ENCODE peak calls at places on chromosomes 13 and 19, in six cellular contexts. One of them, this sample, is unnamed.
A peak's percentile ranks its signal among the peaks of the same experiment; 100 is the strongest.

GRCh38 chr13:44196186-44196751 is 177.4 kb upstream of the SERP2 start:
- DNase-seq in neural progenitor cell: no peak
- DNase-seq in PC-3: peak; percentile 52
- DNase-seq in SJSA1: no peak
- DNase-seq in sigmoid colon: no peak
- DNase-seq in body of pancreas: no peak
- DNase-seq in this sample: no peak

GRCh38 chr19:8352134-8352827 is 9.2 kb upstream of the KANK3 start:
- DNase-seq in neural progenitor cell: peak; percentile 50
- DNase-seq in PC-3: no peak
- DNase-seq in SJSA1: no peak
- DNase-seq in sigmoid colon: no peak
- DNase-seq in body of pancreas: no peak
- DNase-seq in this sample: no peak

GRCh38 chr13:71865858-71866172 is 1.2 kb downstream of the DACH1 start:
- DNase-seq in neural progenitor cell: peak; percentile 35
- DNase-seq in PC-3: no peak
- DNase-seq in SJSA1: no peak
- DNase-seq in sigmoid colon: peak; percentile 62
- DNase-seq in body of pancreas: no peak
- DNase-seq in this sample: no peak

GRCh38 chr13:62209539-62209938 is 793.9 kb upstream of the PCDH20 start:
- DNase-seq in neural progenitor cell: no peak
- DNase-seq in PC-3: no peak
- DNase-seq in SJSA1: no peak
- DNase-seq in sigmoid colon: no peak
- DNase-seq in body of pancreas: no peak
- DNase-seq in this sample: no peak

GRCh38 chr13:37806666-37807065 is 62.9 kb downstream of the TRPC4 start:
- DNase-seq in neural progenitor cell: no peak
- DNase-seq in PC-3: peak; percentile 15
- DNase-seq in SJSA1: no peak
- DNase-seq in sigmoid colon: no peak
- DNase-seq in body of pancreas: no peak
- DNase-seq in this sample: no peak

GRCh38 chr13:93698016-93698613 is 471.5 kb downstream of the GPC6 start:
- DNase-seq in neural progenitor cell: peak; percentile 35
- DNase-seq in PC-3: no peak
- DNase-seq in SJSA1: no peak
- DNase-seq in sigmoid colon: no peak
- DNase-seq in body of pancreas: no peak
- DNase-seq in this sample: no peak

GRCh38 chr13:111925146-111925875 is 141.6 kb upstream of the SOX1 start:
- DNase-seq in neural progenitor cell: no peak
- DNase-seq in PC-3: no peak
- DNase-seq in SJSA1: no peak
- DNase-seq in sigmoid colon: no peak
- DNase-seq in body of pancreas: peak; percentile 3
- DNase-seq in this sample: no peak

GRCh38 chr19:20247016-20247683 is 80.1 kb downstream of the ZNF486 start:
- DNase-seq in neural progenitor cell: peak; percentile 63
- DNase-seq in PC-3: peak; percentile 5
- DNase-seq in SJSA1: no peak
- DNase-seq in sigmoid colon: no peak
- DNase-seq in body of pancreas: peak; percentile 67
- DNase-seq in this sample: no peak

DNA sequence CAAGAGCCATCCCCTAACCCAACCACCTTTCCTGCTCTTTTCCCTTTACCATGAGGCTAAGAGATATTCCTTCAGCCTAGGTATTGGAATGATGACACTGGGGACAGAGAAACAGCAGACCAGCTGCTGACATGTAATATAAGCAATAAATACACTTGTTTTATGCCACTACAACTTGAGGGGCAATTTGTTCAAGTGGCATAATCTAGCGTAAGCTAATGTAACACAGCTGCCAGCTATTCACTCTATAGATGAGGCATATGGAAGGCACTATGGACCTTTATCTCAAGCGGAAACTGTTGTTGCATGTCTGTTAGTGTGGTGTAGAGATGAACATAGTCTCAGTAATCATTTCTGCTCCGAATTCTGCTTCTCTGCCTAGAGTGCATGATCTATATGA is 111.1 kb downstream of the STARD13 start:
- DNase-seq in neural progenitor cell: no peak
- DNase-seq in PC-3: no peak
- DNase-seq in SJSA1: no peak
- DNase-seq in sigmoid colon: no peak
- DNase-seq in body of pancreas: no peak
- DNase-seq in this sample: no peak
- H3K27ac ChIP-seq in neural progenitor cell: no peak overlapping the region
- H3K27ac ChIP-seq in PC-3: no peak overlapping the region
- H3K27ac ChIP-seq in SJSA1: no peak overlapping the region
- H3K27ac ChIP-seq in sigmoid colon: peak overlapping the region; percentile 58
- H3K27ac ChIP-seq in body of pancreas: no peak overlapping the region
- H3K27ac ChIP-seq in this sample: no peak overlapping the region

GRCh38 chr19:13120817-13121216 is 2.8 kb downstream of the NACC1 start:
- DNase-seq in neural progenitor cell: no peak
- DNase-seq in PC-3: no peak
- DNase-seq in SJSA1: no peak
- DNase-seq in sigmoid colon: no peak
- DNase-seq in body of pancreas: no peak
- DNase-seq in this sample: no peak
- H3K27ac ChIP-seq in neural progenitor cell: no peak overlapping the region
- H3K27ac ChIP-seq in PC-3: peak overlapping the region; percentile 16
- H3K27ac ChIP-seq in SJSA1: no peak overlapping the region
- H3K27ac ChIP-seq in sigmoid colon: no peak overlapping the region
- H3K27ac ChIP-seq in body of pancreas: no peak overlapping the region
- H3K27ac ChIP-seq in this sample: no peak overlapping the region

GRCh38 chr19:47096721-47097120 is 16.9 kb downstream of the ZC3H4 start:
- DNase-seq in neural progenitor cell: no peak
- DNase-seq in PC-3: no peak
- DNase-seq in SJSA1: no peak
- DNase-seq in sigmoid colon: no peak
- DNase-seq in body of pancreas: peak; percentile 49
- DNase-seq in this sample: no peak

GRCh38 chr19:47095707-47096704 is 17.6 kb downstream of the ZC3H4 start:
- DNase-seq in neural progenitor cell: no peak
- DNase-seq in PC-3: peak; percentile 94
- DNase-seq in SJSA1: no peak
- DNase-seq in sigmoid colon: no peak
- DNase-seq in body of pancreas: peak; percentile 96
- DNase-seq in this sample: peak; percentile 98

GRCh38 chr19:47094557-47095517 is 18.7 kb downstream of the ZC3H4 start:
- DNase-seq in neural progenitor cell: no peak
- DNase-seq in PC-3: no peak
- DNase-seq in SJSA1: no peak
- DNase-seq in sigmoid colon: no peak
- DNase-seq in body of pancreas: peak; percentile 42
- DNase-seq in this sample: peak; percentile 33

GRCh38 chr19:47093254-47093653 is 20.3 kb downstream of the ZC3H4 start:
- DNase-seq in neural progenitor cell: no peak
- DNase-seq in PC-3: no peak
- DNase-seq in SJSA1: no peak
- DNase-seq in sigmoid colon: no peak
- DNase-seq in body of pancreas: no peak
- DNase-seq in this sample: no peak

GRCh38 chr19:47093841-47094240 is 19.7 kb downstream of the ZC3H4 start:
- DNase-seq in neural progenitor cell: no peak
- DNase-seq in PC-3: no peak
- DNase-seq in SJSA1: no peak
- DNase-seq in sigmoid colon: no peak
- DNase-seq in body of pancreas: no peak
- DNase-seq in this sample: no peak
- H3K27ac ChIP-seq in neural progenitor cell: no peak overlapping the region
- H3K27ac ChIP-seq in PC-3: no peak overlapping the region
- H3K27ac ChIP-seq in SJSA1: no peak overlapping the region
- H3K27ac ChIP-seq in sigmoid colon: peak overlapping the region; percentile 54
- H3K27ac ChIP-seq in body of pancreas: peak overlapping the region; percentile 84
- H3K27ac ChIP-seq in this sample: no peak overlapping the region

GRCh38 chr13:20942938-20943518 is 40.5 kb upstream of the XPO4 start:
- DNase-seq in neural progenitor cell: no peak
- DNase-seq in PC-3: no peak
- DNase-seq in SJSA1: no peak
- DNase-seq in sigmoid colon: no peak
- DNase-seq in body of pancreas: no peak
- DNase-seq in this sample: no peak

GRCh38 chr13:20945952-20946383 is 43.4 kb upstream of the XPO4 start:
- DNase-seq in neural progenitor cell: peak; percentile 34
- DNase-seq in PC-3: no peak
- DNase-seq in SJSA1: no peak
- DNase-seq in sigmoid colon: peak; percentile 69
- DNase-seq in body of pancreas: no peak
- DNase-seq in this sample: no peak

GRCh38 chr13:20939662-20940061 is 37.1 kb upstream of the XPO4 start:
- DNase-seq in neural progenitor cell: no peak
- DNase-seq in PC-3: no peak
- DNase-seq in SJSA1: no peak
- DNase-seq in sigmoid colon: no peak
- DNase-seq in body of pancreas: no peak
- DNase-seq in this sample: no peak

GRCh38 chr13:20940083-20940482 is 37.5 kb upstream of the XPO4 start:
- DNase-seq in neural progenitor cell: no peak
- DNase-seq in PC-3: no peak
- DNase-seq in SJSA1: no peak
- DNase-seq in sigmoid colon: no peak
- DNase-seq in body of pancreas: no peak
- DNase-seq in this sample: no peak

GRCh38 chr13:20943519-20944012 is 41.0 kb upstream of the XPO4 start:
- DNase-seq in neural progenitor cell: peak; percentile 79
- DNase-seq in PC-3: peak; percentile 98
- DNase-seq in SJSA1: peak; percentile 88
- DNase-seq in sigmoid colon: peak; percentile 95
- DNase-seq in body of pancreas: peak; percentile 85
- DNase-seq in this sample: peak; percentile 67
- H3K27ac ChIP-seq in neural progenitor cell: no peak overlapping the region
- H3K27ac ChIP-seq in PC-3: peak overlapping the region; percentile 65
- H3K27ac ChIP-seq in SJSA1: peak overlapping the region; percentile 96
- H3K27ac ChIP-seq in sigmoid colon: peak overlapping the region; percentile 84
- H3K27ac ChIP-seq in body of pancreas: peak overlapping the region; percentile 29
- H3K27ac ChIP-seq in this sample: no peak overlapping the region

DNA sequence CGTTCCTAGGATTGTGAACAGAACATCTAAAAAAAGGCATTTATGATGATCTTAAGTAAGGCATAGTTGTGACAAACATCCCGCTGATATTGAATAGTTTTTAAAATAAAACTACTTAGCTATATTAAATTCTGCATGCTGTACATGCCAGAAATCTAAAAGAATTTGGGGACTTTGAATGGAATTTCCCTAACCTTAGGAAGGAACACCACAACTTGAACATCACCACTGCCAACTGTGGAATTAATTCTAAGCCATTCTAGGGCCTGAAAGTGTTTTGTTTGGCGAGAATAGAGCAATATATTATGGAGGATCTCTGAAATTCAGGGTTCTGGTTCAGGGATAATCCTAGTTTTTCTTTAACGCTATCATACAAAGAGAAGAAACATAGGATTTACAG is 17.8 kb upstream of the LATS2 start:
- DNase-seq in neural progenitor cell: no peak
- DNase-seq in PC-3: no peak
- DNase-seq in SJSA1: no peak
- DNase-seq in sigmoid colon: no peak
- DNase-seq in body of pancreas: no peak
- DNase-seq in this sample: no peak
- H3K27ac ChIP-seq in neural progenitor cell: no peak overlapping the region
- H3K27ac ChIP-seq in PC-3: no peak overlapping the region
- H3K27ac ChIP-seq in SJSA1: peak overlapping the region; percentile 78
- H3K27ac ChIP-seq in sigmoid colon: no peak overlapping the region
- H3K27ac ChIP-seq in body of pancreas: peak overlapping the region; percentile 57
- H3K27ac ChIP-seq in this sample: peak overlapping the region; percentile 64

DNA sequence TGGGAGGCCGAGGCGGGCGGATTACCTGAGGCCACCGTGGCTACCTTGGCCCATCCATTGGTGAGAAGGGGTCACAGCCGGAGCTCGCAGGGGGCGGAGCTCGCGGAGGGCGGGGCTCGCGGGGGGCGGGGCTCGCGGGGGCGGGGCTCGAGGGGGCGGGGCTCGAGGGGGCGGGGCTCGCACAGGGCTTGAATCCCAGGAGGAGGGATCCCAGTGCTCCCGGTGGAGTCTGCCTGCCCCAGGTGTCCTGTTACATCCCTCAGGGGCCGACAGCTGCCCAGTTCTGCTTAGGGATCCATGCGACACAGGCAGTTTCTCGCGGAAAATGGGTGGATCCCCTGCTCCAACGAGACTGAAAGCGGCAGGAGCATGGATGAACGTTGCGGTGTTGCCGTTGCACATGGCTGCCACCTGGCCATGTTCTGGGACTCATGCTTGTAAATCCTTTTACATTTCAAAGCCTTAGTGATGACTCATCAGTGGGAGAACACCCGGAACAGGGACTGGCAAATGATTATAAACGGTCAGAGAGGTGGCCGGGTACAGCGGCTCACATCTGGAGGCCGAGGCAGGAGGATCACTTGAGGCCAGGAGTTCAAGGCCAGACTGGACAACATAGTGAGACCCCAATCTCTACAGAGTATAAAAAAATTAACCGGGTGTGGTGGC is 25.1 kb downstream of the TMPRSS9 start:
- DNase-seq in neural progenitor cell: peak; percentile 79
- DNase-seq in PC-3: peak; percentile 83
- DNase-seq in SJSA1: peak; percentile 57
- DNase-seq in sigmoid colon: no peak
- DNase-seq in body of pancreas: peak; percentile 18
- DNase-seq in this sample: peak; percentile 54
- H3K27ac ChIP-seq in neural progenitor cell: no peak overlapping the region
- H3K27ac ChIP-seq in PC-3: peak overlapping the region; percentile 87
- H3K27ac ChIP-seq in SJSA1: no peak overlapping the region
- H3K27ac ChIP-seq in sigmoid colon: no peak overlapping the region
- H3K27ac ChIP-seq in body of pancreas: no peak overlapping the region
- H3K27ac ChIP-seq in this sample: no peak overlapping the region

GRCh38 chr19:40216777-40217026 is 1.5 kb downstream of the TTC9B start:
- DNase-seq in neural progenitor cell: no peak
- DNase-seq in PC-3: no peak
- DNase-seq in SJSA1: no peak
- DNase-seq in sigmoid colon: no peak
- DNase-seq in body of pancreas: no peak
- DNase-seq in this sample: no peak
- H3K27ac ChIP-seq in neural progenitor cell: no peak overlapping the region
- H3K27ac ChIP-seq in PC-3: no peak overlapping the region
- H3K27ac ChIP-seq in SJSA1: no peak overlapping the region
- H3K27ac ChIP-seq in sigmoid colon: no peak overlapping the region
- H3K27ac ChIP-seq in body of pancreas: no peak overlapping the region
- H3K27ac ChIP-seq in this sample: no peak overlapping the region